ENCODE peak calls at places on chromosomes 7 and 10, in four cellular contexts. R is kidney, N is GM06990, W is Calu3. U is an unnamed sample.
A peak's percentile ranks its signal among the peaks of the same experiment; 100 is the strongest.

GRCh38 chr10:23779287-23779686 is 340.4 kb downstream of the OTUD1 start:
- DNase-seq in R (no peak), N (no peak), W (no peak), U (no peak)

GRCh38 chr7:74485611-74486010 is 31.9 kb downstream of the GTF2IRD1 start:
- DNase-seq in R (no peak), N (no peak), W (no peak), U (no peak)

GRCh38 chr7:22841954-22842353 is 19.3 kb upstream of the TOMM7 start:
- DNase-seq in R (no peak), N (no peak), W (no peak), U (no peak)

GRCh38 chr10:93711891-93712290 is 9.5 kb upstream of the FRA10AC1 start:
- DNase-seq in R (no peak), N (no peak), W (no peak), U (no peak)

GRCh38 chr10:74223755-74224530 is 72.9 kb downstream of the ADK start:
- DNase-seq in R (no peak), N (no peak), W (no peak), U (peak; percentile 65)

GRCh38 chr7:103832438-103832837 is 157.0 kb downstream of the RELN start:
- DNase-seq in R (no peak), N (no peak), W (no peak), U (no peak)

GRCh38 chr7:146449625-146450024 is 333.0 kb downstream of the CNTNAP2 start:
- DNase-seq in R (no peak), N (no peak), W (no peak), U (no peak)

GRCh38 chr10:27947513-27947912 is 51.4 kb downstream of the ODAD2 start:
- DNase-seq in R (no peak), N (no peak), W (no peak), U (no peak)

GRCh38 chr10:1047937-1048336 is 982 bp downstream of the IDI1 start:
- DNase-seq in R (no peak), N (no peak), W (peak; percentile 11), U (no peak)

GRCh38 chr7:51078653-51079052 is 238.0 kb downstream of the COBL start:
- DNase-seq in R (no peak), N (no peak), W (no peak), U (no peak)

GRCh38 chr7:2851499-2851898 is 7.4 kb upstream of the GNA12 start:
- DNase-seq in R (no peak), N (peak; percentile 45), W (no peak), U (no peak)

GRCh38 chr7:99628471-99629465 is 12.0 kb downstream of the ZSCAN25 start:
- DNase-seq in R (no peak), N (no peak), W (no peak), U (no peak)

GRCh38 chr10:18473424-18474110 is 177.8 kb downstream of the NSUN6 start:
- DNase-seq in R (no peak), N (no peak), W (no peak), U (no peak)

GRCh38 chr7:139099181-139099947 is 10.2 kb downstream of the ZC3HAV1 start:
- DNase-seq in R (no peak), N (no peak), W (no peak), U (no peak)

GRCh38 chr7:30933124-30933893 is 21.7 kb downstream of the AQP1 start:
- DNase-seq in R (peak; percentile 49), N (no peak), W (no peak), U (no peak)

GRCh38 chr7:20302866-20303265 is 27.8 kb upstream of the ITGB8 start:
- DNase-seq in R (no peak), N (no peak), W (no peak), U (no peak)

GRCh38 chr10:113424304-113424721 is 128.5 kb upstream of the HABP2 start:
- DNase-seq in R (no peak), N (no peak), W (no peak), U (no peak)

GRCh38 chr10:126073606-126074005 is 177.2 kb downstream of the FANK1 start:
- DNase-seq in R (no peak), N (no peak), W (no peak), U (no peak)

GRCh38 chr10:23448802-23449570 is 10.1 kb downstream of the OTUD1 start:
- DNase-seq in R (no peak), N (peak; percentile 43), W (no peak), U (no peak)

GRCh38 chr10:71483135-71483534 is 86.4 kb downstream of the CDH23 start:
- DNase-seq in R (no peak), N (no peak), W (no peak), U (no peak)

GRCh38 chr10:11142809-11143208 is 125.1 kb downstream of the CELF2 start:
- DNase-seq in R (no peak), N (no peak), W (no peak), U (no peak)

GRCh38 chr10:124008187-124008970 is 85.0 kb downstream of the CHST15 start:
- DNase-seq in R (peak; percentile 39), N (no peak), W (no peak), U (no peak)

GRCh38 chr10:27344568-27345454 is 104.2 kb upstream of the ACBD5 start:
- DNase-seq in R (no peak), N (peak; percentile 37), W (no peak), U (no peak)

GRCh38 chr10:132738454-132739224 is 47.3 kb downstream of the NKX6-2 start:
- DNase-seq in R (no peak), N (no peak), W (no peak), U (no peak)

DNA sequence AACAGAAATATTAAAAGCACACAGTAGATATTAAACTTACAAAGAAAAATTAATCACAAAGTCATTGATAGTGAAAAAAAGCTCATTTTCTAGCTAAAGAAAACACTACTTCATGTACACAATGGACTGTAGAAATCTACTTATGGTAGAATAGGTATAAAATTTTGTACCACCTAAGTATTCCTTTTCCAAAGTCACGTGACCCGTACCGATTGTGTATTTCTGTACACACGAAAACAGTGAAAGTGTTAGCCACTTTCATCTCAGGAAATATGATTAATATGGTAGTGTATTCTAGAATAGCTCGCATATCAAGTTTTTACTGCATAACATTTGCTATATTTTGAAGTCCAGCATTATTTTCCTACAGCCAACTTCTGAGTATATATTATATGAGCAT is 114.5 kb downstream of the CD36 start:
- DNase-seq in R (no peak), N (no peak), W (no peak), U (no peak)
- TF ChIP-seq CTCF in R (no peak), N (no peak), W (no peak), U (no peak)

DNA sequence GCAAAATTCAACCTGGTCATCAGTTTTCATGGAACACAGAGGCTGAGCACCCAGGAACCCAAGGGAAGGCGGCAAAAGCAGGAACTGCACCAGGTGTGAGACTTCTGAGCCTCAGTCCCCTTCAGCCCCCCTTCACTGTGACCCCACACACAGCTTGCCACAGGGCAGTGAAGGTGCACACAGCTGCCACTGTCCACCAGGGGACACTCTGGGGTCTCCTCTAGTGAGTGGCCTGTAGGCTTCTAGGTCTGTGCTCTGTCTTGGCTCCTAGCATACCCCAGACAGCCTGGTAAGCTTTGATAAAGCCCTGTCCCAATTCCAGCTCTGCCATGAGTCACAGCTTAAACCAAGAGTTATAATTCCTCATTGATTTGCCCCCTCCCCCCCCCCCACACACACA is 12.1 kb downstream of the KCNH2 start:
- DNase-seq in R (no peak), N (no peak), W (peak; percentile 30), U (no peak)
- TF ChIP-seq CTCF in R (no peak), N (peak; percentile 11), W (peak; percentile 29), U (peak; percentile 55)

DNA sequence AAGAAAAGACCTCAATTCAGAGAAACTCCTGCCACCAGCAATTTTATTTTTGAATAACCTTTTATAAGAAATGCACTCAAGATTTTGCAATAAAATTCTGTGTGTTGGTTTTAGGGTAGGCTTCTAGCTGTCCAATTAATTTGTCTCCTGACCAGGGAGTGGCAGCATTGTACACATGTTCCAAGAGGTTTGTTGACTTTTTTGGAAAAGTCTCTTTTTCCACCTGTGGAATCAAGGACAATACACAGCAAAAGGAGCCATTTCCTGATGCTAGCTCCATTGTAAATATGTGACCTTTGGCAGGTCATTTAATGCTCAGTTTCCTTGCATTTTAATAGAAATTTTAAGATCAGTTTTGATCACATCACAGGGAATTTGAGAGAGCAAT is 1.8 kb downstream of the GIMAP5 start:
- DNase-seq in R (no peak), N (no peak), W (no peak), U (no peak)
- TF ChIP-seq CTCF in R (peak; percentile 19), N (peak; percentile 10), W (no peak), U (no peak)

GRCh38 chr7:55173671-55174070 is 154.9 kb downstream of the EGFR start:
- DNase-seq in R (no peak), N (no peak), W (peak; percentile 18), U (no peak)

GRCh38 chr7:55171157-55171556 is 152.3 kb downstream of the EGFR start:
- DNase-seq in R (no peak), N (no peak), W (no peak), U (no peak)

GRCh38 chr7:55172161-55172560 is 153.3 kb downstream of the EGFR start:
- DNase-seq in R (no peak), N (no peak), W (no peak), U (no peak)

GRCh38 chr7:55172881-55173609 is 154.2 kb downstream of the EGFR start:
- DNase-seq in R (no peak), N (no peak), W (no peak), U (no peak)

GRCh38 chr7:55170335-55170734 is 151.5 kb downstream of the EGFR start:
- DNase-seq in R (no peak), N (no peak), W (no peak), U (no peak)
- TF ChIP-seq CTCF in R (no peak), N (no peak), W (no peak), U (no peak)

GRCh38 chr7:130944997-130945396 is 211.0 kb upstream of the KLF14 start:
- DNase-seq in R (no peak), N (no peak), W (no peak), U (no peak)
- TF ChIP-seq CTCF in R (no peak), N (no peak), W (no peak), U (no peak)

DNA sequence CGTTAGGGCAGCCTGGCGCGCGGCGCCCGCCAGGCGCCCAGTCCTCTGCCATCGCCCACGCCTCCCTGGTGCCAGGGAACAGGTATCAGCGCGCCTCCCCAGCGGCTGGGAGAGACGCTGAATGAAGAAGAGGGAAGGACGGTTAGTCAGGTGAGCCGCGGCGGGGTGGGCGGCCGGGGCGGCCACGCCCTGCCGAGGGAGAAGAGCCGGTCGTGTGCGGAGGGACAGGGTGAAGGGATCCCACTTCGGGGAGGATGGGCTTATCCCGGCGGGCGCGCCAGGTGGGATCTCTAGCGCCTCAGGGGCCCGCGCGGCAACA is 580 bp upstream of the ARL4A start:
- DNase-seq in R (no peak), N (no peak), W (no peak), U (no peak)
- TF ChIP-seq CTCF in R (no peak), N (no peak), W (peak; percentile 10), U (peak; percentile 68)

GRCh38 chr7:1144269-1144771 is 15.7 kb downstream of the ZFAND2A start:
- DNase-seq in R (peak; percentile 68), N (no peak), W (no peak), U (peak; percentile 12)
- TF ChIP-seq CTCF in R (no peak), N (peak; percentile 47), W (no peak), U (peak; percentile 19)